ENCODE peak calls at places on chromosomes 12 and 14, in six cellular contexts. N, O, A, L, X and C are unnamed samples.

GRCh38 chr12:46177842-46178608 is 90.8 kb downstream of the SLC38A1 start:
- DNase-seq in N (no peak), O (no peak), A (no peak), L (no peak), X (no peak), C (no peak)

GRCh38 chr14:76876076-76876475 is 49.9 kb downstream of the LRRC74A start:
- DNase-seq in N (peak; percentile 52), O (peak; percentile 21), A (peak; percentile 88), L (peak; percentile 52), X (peak; percentile 57), C (peak; percentile 36)

GRCh38 chr14:60946773-60947172 is 34.1 kb downstream of the TRMT5 start:
- DNase-seq in N (no peak), O (no peak), A (no peak), L (no peak), X (no peak), C (no peak)

GRCh38 chr14:38056270-38056669 is 151.4 kb upstream of the SSTR1 start:
- DNase-seq in N (no peak), O (no peak), A (peak; percentile 26), L (no peak), X (no peak), C (no peak)

GRCh38 chr14:61608245-61609142 is 86.8 kb upstream of the HIF1A start:
- DNase-seq in N (no peak), O (peak; percentile 57), A (no peak), L (no peak), X (no peak), C (no peak)

GRCh38 chr14:74568380-74568649 is 43.7 kb downstream of the LTBP2 start:
- DNase-seq in N (no peak), O (no peak), A (no peak), L (no peak), X (no peak), C (no peak)

GRCh38 chr14:82431031-82431430 is 897.4 kb upstream of the SEL1L start:
- DNase-seq in N (no peak), O (no peak), A (no peak), L (no peak), X (no peak), C (no peak)

GRCh38 chr12:9649532-9649940 is 20.0 kb upstream of the CLEC2D start:
- DNase-seq in N (no peak), O (no peak), A (no peak), L (no peak), X (no peak), C (no peak)

GRCh38 chr12:113239288-113239771 is 18.1 kb downstream of the TPCN1 start:
- DNase-seq in N (no peak), O (no peak), A (no peak), L (no peak), X (no peak), C (no peak)

GRCh38 chr12:19771858-19772257 is 332.6 kb downstream of the AEBP2 start:
- DNase-seq in N (no peak), O (no peak), A (no peak), L (no peak), X (no peak), C (peak; percentile 8)

GRCh38 chr12:109648446-109648980 is 65.1 kb upstream of the FAM222A start:
- DNase-seq in N (no peak), O (no peak), A (no peak), L (no peak), X (no peak), C (no peak)

GRCh38 chr12:112096667-112097066 is 11.9 kb downstream of the NAA25 start:
- DNase-seq in N (no peak), O (no peak), A (no peak), L (no peak), X (no peak), C (no peak)

GRCh38 chr12:47554046-47554653 is 151.7 kb downstream of the RPAP3 start:
- DNase-seq in N (no peak), O (no peak), A (no peak), L (no peak), X (no peak), C (no peak)

GRCh38 chr14:54564799-54565235 is 2.1 kb upstream of the SAMD4A start:
- DNase-seq in N (no peak), O (no peak), A (no peak), L (peak; percentile 60), X (no peak), C (peak; percentile 59)

GRCh38 chr12:87813476-87814234 is 215.5 kb downstream of the C12orf50 start:
- DNase-seq in N (no peak), O (no peak), A (no peak), L (no peak), X (no peak), C (peak; percentile 23)

GRCh38 chr14:51094282-51094821 is 553 bp downstream of the TRIM9 start:
- DNase-seq in N (peak; percentile 6), O (no peak), A (no peak), L (no peak), X (no peak), C (no peak)

GRCh38 chr14:59852350-59852749 is 18.2 kb downstream of the RTN1 start:
- DNase-seq in N (no peak), O (no peak), A (no peak), L (no peak), X (no peak), C (no peak)

GRCh38 chr14:95258156-95258555 is 61.6 kb downstream of the CLMN start:
- DNase-seq in N (no peak), O (no peak), A (no peak), L (no peak), X (no peak), C (no peak)